ENCODE peak calls at places on chromosomes 4 and X, in ten cellular contexts. One of them, this sample, is unnamed.
A peak's percentile ranks its signal among the peaks of the same experiment; 100 is the strongest.

GRCh38 chr4:152534541-152535231 is 1.2 kb downstream of the FBXW7 start:
- DNase-seq in stimulated activated naive CD8-positive, alpha-beta T cell treated with anti-CD3 and anti-CD28 coated beads, Interleukin-15, Interleukin-2, amounts not matched to agents 100 U/mL and 50 U/mL, for 24 hours: peak; percentile 61
- DNase-seq in progenitor cell of endocrine pancreas: peak; percentile 21
- DNase-seq in PC-3: no peak
- DNase-seq in NCI-H1105 treated with DMSO at 0.1 percent for 48 hours: peak; percentile 1
- DNase-seq in stomach: peak; percentile 54
- DNase-seq in HFFc6: no peak
- DNase-seq in foreskin fibroblast: no peak
- DNase-seq in AG10803: peak; percentile 12
- DNase-seq in putamen: peak; percentile 16
- DNase-seq in this sample: no peak

GRCh38 chrX:16839224-16839851 is 30.8 kb downstream of the RBBP7 start:
- DNase-seq in stimulated activated naive CD8-positive, alpha-beta T cell treated with anti-CD3 and anti-CD28 coated beads, Interleukin-15, Interleukin-2, amounts not matched to agents 100 U/mL and 50 U/mL, for 24 hours: no peak
- DNase-seq in progenitor cell of endocrine pancreas: no peak
- DNase-seq in PC-3: no peak
- DNase-seq in NCI-H1105 treated with DMSO at 0.1 percent for 48 hours: no peak
- DNase-seq in stomach: no peak
- DNase-seq in HFFc6: no peak
- DNase-seq in foreskin fibroblast: no peak
- DNase-seq in AG10803: peak; percentile 18
- DNase-seq in putamen: no peak
- DNase-seq in this sample: no peak

GRCh38 chr4:56271121-56271520 is 116.2 kb downstream of the AASDH start:
- DNase-seq in stimulated activated naive CD8-positive, alpha-beta T cell treated with anti-CD3 and anti-CD28 coated beads, Interleukin-15, Interleukin-2, amounts not matched to agents 100 U/mL and 50 U/mL, for 24 hours: no peak
- DNase-seq in progenitor cell of endocrine pancreas: no peak
- DNase-seq in PC-3: peak; percentile 66
- DNase-seq in NCI-H1105 treated with DMSO at 0.1 percent for 48 hours: no peak
- DNase-seq in stomach: no peak
- DNase-seq in HFFc6: no peak
- DNase-seq in foreskin fibroblast: no peak
- DNase-seq in AG10803: no peak
- DNase-seq in putamen: no peak
- DNase-seq in this sample: no peak

GRCh38 chr4:186068581-186069402 is at the start of gene TLR3:
- DNase-seq in stimulated activated naive CD8-positive, alpha-beta T cell treated with anti-CD3 and anti-CD28 coated beads, Interleukin-15, Interleukin-2, amounts not matched to agents 100 U/mL and 50 U/mL, for 24 hours: no peak
- DNase-seq in progenitor cell of endocrine pancreas: no peak
- DNase-seq in PC-3: peak; percentile 20
- DNase-seq in NCI-H1105 treated with DMSO at 0.1 percent for 48 hours: no peak
- DNase-seq in stomach: no peak
- DNase-seq in HFFc6: peak; percentile 5
- DNase-seq in foreskin fibroblast: peak; percentile 12
- DNase-seq in AG10803: peak; percentile 17
- DNase-seq in putamen: no peak
- DNase-seq in this sample: no peak

GRCh38 chr4:102420563-102421221 is 75.4 kb upstream of the SLC39A8 start:
- DNase-seq in stimulated activated naive CD8-positive, alpha-beta T cell treated with anti-CD3 and anti-CD28 coated beads, Interleukin-15, Interleukin-2, amounts not matched to agents 100 U/mL and 50 U/mL, for 24 hours: no peak
- DNase-seq in progenitor cell of endocrine pancreas: no peak
- DNase-seq in PC-3: peak; percentile 60
- DNase-seq in NCI-H1105 treated with DMSO at 0.1 percent for 48 hours: peak; percentile 9
- DNase-seq in stomach: no peak
- DNase-seq in HFFc6: peak; percentile 40
- DNase-seq in foreskin fibroblast: peak; percentile 29
- DNase-seq in AG10803: peak; percentile 52
- DNase-seq in putamen: no peak
- DNase-seq in this sample: no peak

GRCh38 chr4:145735330-145735638 is 55.3 kb downstream of the C4orf51 start:
- DNase-seq in stimulated activated naive CD8-positive, alpha-beta T cell treated with anti-CD3 and anti-CD28 coated beads, Interleukin-15, Interleukin-2, amounts not matched to agents 100 U/mL and 50 U/mL, for 24 hours: no peak
- DNase-seq in progenitor cell of endocrine pancreas: no peak
- DNase-seq in PC-3: peak; percentile 94
- DNase-seq in NCI-H1105 treated with DMSO at 0.1 percent for 48 hours: no peak
- DNase-seq in stomach: no peak
- DNase-seq in HFFc6: peak; percentile 98
- DNase-seq in foreskin fibroblast: peak; percentile 92
- DNase-seq in AG10803: peak; percentile 98
- DNase-seq in putamen: no peak
- DNase-seq in this sample: peak; percentile 21

GRCh38 chrX:102934624-102935023 is 2.4 kb upstream of the RAB40AL start:
- DNase-seq in stimulated activated naive CD8-positive, alpha-beta T cell treated with anti-CD3 and anti-CD28 coated beads, Interleukin-15, Interleukin-2, amounts not matched to agents 100 U/mL and 50 U/mL, for 24 hours: peak; percentile 22
- DNase-seq in progenitor cell of endocrine pancreas: no peak
- DNase-seq in PC-3: peak; percentile 67
- DNase-seq in NCI-H1105 treated with DMSO at 0.1 percent for 48 hours: peak; percentile 1
- DNase-seq in stomach: peak; percentile 30
- DNase-seq in HFFc6: peak; percentile 31
- DNase-seq in foreskin fibroblast: no peak
- DNase-seq in AG10803: peak; percentile 30
- DNase-seq in putamen: no peak
- DNase-seq in this sample: no peak

GRCh38 chr4:24664956-24665355 is 80.6 kb upstream of the DHX15 start:
- DNase-seq in stimulated activated naive CD8-positive, alpha-beta T cell treated with anti-CD3 and anti-CD28 coated beads, Interleukin-15, Interleukin-2, amounts not matched to agents 100 U/mL and 50 U/mL, for 24 hours: no peak
- DNase-seq in progenitor cell of endocrine pancreas: no peak
- DNase-seq in PC-3: no peak
- DNase-seq in NCI-H1105 treated with DMSO at 0.1 percent for 48 hours: no peak
- DNase-seq in stomach: no peak
- DNase-seq in HFFc6: peak; percentile 2
- DNase-seq in foreskin fibroblast: peak; percentile 14
- DNase-seq in AG10803: peak; percentile 92
- DNase-seq in putamen: peak; percentile 95
- DNase-seq in this sample: no peak

GRCh38 chr4:6333301-6334202 is 63.9 kb downstream of the WFS1 start:
- DNase-seq in stimulated activated naive CD8-positive, alpha-beta T cell treated with anti-CD3 and anti-CD28 coated beads, Interleukin-15, Interleukin-2, amounts not matched to agents 100 U/mL and 50 U/mL, for 24 hours: peak; percentile 37
- DNase-seq in progenitor cell of endocrine pancreas: no peak
- DNase-seq in PC-3: peak; percentile 28
- DNase-seq in NCI-H1105 treated with DMSO at 0.1 percent for 48 hours: no peak
- DNase-seq in stomach: no peak
- DNase-seq in HFFc6: no peak
- DNase-seq in foreskin fibroblast: no peak
- DNase-seq in AG10803: no peak
- DNase-seq in putamen: no peak
- DNase-seq in this sample: no peak

GRCh38 chr4:37928896-37929537 is 31.2 kb upstream of the PTTG2 start:
- DNase-seq in stimulated activated naive CD8-positive, alpha-beta T cell treated with anti-CD3 and anti-CD28 coated beads, Interleukin-15, Interleukin-2, amounts not matched to agents 100 U/mL and 50 U/mL, for 24 hours: no peak
- DNase-seq in progenitor cell of endocrine pancreas: no peak
- DNase-seq in PC-3: no peak
- DNase-seq in NCI-H1105 treated with DMSO at 0.1 percent for 48 hours: no peak
- DNase-seq in stomach: no peak
- DNase-seq in HFFc6: no peak
- DNase-seq in foreskin fibroblast: no peak
- DNase-seq in AG10803: peak; percentile 14
- DNase-seq in putamen: no peak
- DNase-seq in this sample: no peak

GRCh38 chr4:1419708-1420107 is 13.5 kb upstream of the NKX1-1 start:
- DNase-seq in stimulated activated naive CD8-positive, alpha-beta T cell treated with anti-CD3 and anti-CD28 coated beads, Interleukin-15, Interleukin-2, amounts not matched to agents 100 U/mL and 50 U/mL, for 24 hours: no peak
- DNase-seq in progenitor cell of endocrine pancreas: no peak
- DNase-seq in PC-3: no peak
- DNase-seq in NCI-H1105 treated with DMSO at 0.1 percent for 48 hours: no peak
- DNase-seq in stomach: no peak
- DNase-seq in HFFc6: no peak
- DNase-seq in foreskin fibroblast: no peak
- DNase-seq in AG10803: no peak
- DNase-seq in putamen: no peak
- DNase-seq in this sample: no peak

GRCh38 chr4:82718067-82718935 is 80.3 kb downstream of the SCD5 start:
- DNase-seq in stimulated activated naive CD8-positive, alpha-beta T cell treated with anti-CD3 and anti-CD28 coated beads, Interleukin-15, Interleukin-2, amounts not matched to agents 100 U/mL and 50 U/mL, for 24 hours: no peak
- DNase-seq in progenitor cell of endocrine pancreas: no peak
- DNase-seq in PC-3: no peak
- DNase-seq in NCI-H1105 treated with DMSO at 0.1 percent for 48 hours: no peak
- DNase-seq in stomach: no peak
- DNase-seq in HFFc6: no peak
- DNase-seq in foreskin fibroblast: no peak
- DNase-seq in AG10803: peak; percentile 60
- DNase-seq in putamen: no peak
- DNase-seq in this sample: no peak

GRCh38 chr4:70818173-70818856 is 21.4 kb downstream of the GRSF1 start:
- DNase-seq in stimulated activated naive CD8-positive, alpha-beta T cell treated with anti-CD3 and anti-CD28 coated beads, Interleukin-15, Interleukin-2, amounts not matched to agents 100 U/mL and 50 U/mL, for 24 hours: no peak
- DNase-seq in progenitor cell of endocrine pancreas: no peak
- DNase-seq in PC-3: no peak
- DNase-seq in NCI-H1105 treated with DMSO at 0.1 percent for 48 hours: no peak
- DNase-seq in stomach: no peak
- DNase-seq in HFFc6: no peak
- DNase-seq in foreskin fibroblast: no peak
- DNase-seq in AG10803: no peak
- DNase-seq in putamen: no peak
- DNase-seq in this sample: no peak

GRCh38 chr4:26330186-26330787 is 9.5 kb downstream of the RBPJ start:
- DNase-seq in stimulated activated naive CD8-positive, alpha-beta T cell treated with anti-CD3 and anti-CD28 coated beads, Interleukin-15, Interleukin-2, amounts not matched to agents 100 U/mL and 50 U/mL, for 24 hours: no peak
- DNase-seq in progenitor cell of endocrine pancreas: no peak
- DNase-seq in PC-3: peak; percentile 75
- DNase-seq in NCI-H1105 treated with DMSO at 0.1 percent for 48 hours: peak; percentile 46
- DNase-seq in stomach: no peak
- DNase-seq in HFFc6: peak; percentile 67
- DNase-seq in foreskin fibroblast: no peak
- DNase-seq in AG10803: peak; percentile 65
- DNase-seq in putamen: no peak
- DNase-seq in this sample: peak; percentile 44

GRCh38 chr4:2125023-2125422 is 65.9 kb downstream of the NAT8L start:
- DNase-seq in stimulated activated naive CD8-positive, alpha-beta T cell treated with anti-CD3 and anti-CD28 coated beads, Interleukin-15, Interleukin-2, amounts not matched to agents 100 U/mL and 50 U/mL, for 24 hours: no peak
- DNase-seq in progenitor cell of endocrine pancreas: no peak
- DNase-seq in PC-3: no peak
- DNase-seq in NCI-H1105 treated with DMSO at 0.1 percent for 48 hours: no peak
- DNase-seq in stomach: no peak
- DNase-seq in HFFc6: no peak
- DNase-seq in foreskin fibroblast: no peak
- DNase-seq in AG10803: no peak
- DNase-seq in putamen: no peak
- DNase-seq in this sample: no peak

GRCh38 chrX:42746606-42747005 is 31.4 kb downstream of the PPP1R2C start:
- DNase-seq in stimulated activated naive CD8-positive, alpha-beta T cell treated with anti-CD3 and anti-CD28 coated beads, Interleukin-15, Interleukin-2, amounts not matched to agents 100 U/mL and 50 U/mL, for 24 hours: no peak
- DNase-seq in progenitor cell of endocrine pancreas: no peak
- DNase-seq in PC-3: no peak
- DNase-seq in NCI-H1105 treated with DMSO at 0.1 percent for 48 hours: no peak
- DNase-seq in stomach: no peak
- DNase-seq in HFFc6: no peak
- DNase-seq in foreskin fibroblast: peak; percentile 67
- DNase-seq in AG10803: peak; percentile 91
- DNase-seq in putamen: no peak
- DNase-seq in this sample: no peak

GRCh38 chr4:47287735-47288134 is 175.8 kb downstream of the COMMD8 start:
- DNase-seq in stimulated activated naive CD8-positive, alpha-beta T cell treated with anti-CD3 and anti-CD28 coated beads, Interleukin-15, Interleukin-2, amounts not matched to agents 100 U/mL and 50 U/mL, for 24 hours: no peak
- DNase-seq in progenitor cell of endocrine pancreas: no peak
- DNase-seq in PC-3: peak; percentile 5
- DNase-seq in NCI-H1105 treated with DMSO at 0.1 percent for 48 hours: no peak
- DNase-seq in stomach: no peak
- DNase-seq in HFFc6: peak; percentile 36
- DNase-seq in foreskin fibroblast: peak; percentile 12
- DNase-seq in AG10803: peak; percentile 1
- DNase-seq in putamen: no peak
- DNase-seq in this sample: no peak

GRCh38 chrX:154458116-154458953 is at the start of gene PLXNA3:
- DNase-seq in stimulated activated naive CD8-positive, alpha-beta T cell treated with anti-CD3 and anti-CD28 coated beads, Interleukin-15, Interleukin-2, amounts not matched to agents 100 U/mL and 50 U/mL, for 24 hours: peak; percentile 74
- DNase-seq in progenitor cell of endocrine pancreas: peak; percentile 51
- DNase-seq in PC-3: peak; percentile 46
- DNase-seq in NCI-H1105 treated with DMSO at 0.1 percent for 48 hours: peak; percentile 52
- DNase-seq in stomach: peak; percentile 39
- DNase-seq in HFFc6: no peak
- DNase-seq in foreskin fibroblast: no peak
- DNase-seq in AG10803: peak; percentile 31
- DNase-seq in putamen: no peak
- DNase-seq in this sample: no peak

GRCh38 chr4:73028621-73029020 is 40.9 kb downstream of the COX18 start:
- DNase-seq in stimulated activated naive CD8-positive, alpha-beta T cell treated with anti-CD3 and anti-CD28 coated beads, Interleukin-15, Interleukin-2, amounts not matched to agents 100 U/mL and 50 U/mL, for 24 hours: no peak
- DNase-seq in progenitor cell of endocrine pancreas: no peak
- DNase-seq in PC-3: no peak
- DNase-seq in NCI-H1105 treated with DMSO at 0.1 percent for 48 hours: no peak
- DNase-seq in stomach: no peak
- DNase-seq in HFFc6: no peak
- DNase-seq in foreskin fibroblast: no peak
- DNase-seq in AG10803: no peak
- DNase-seq in putamen: no peak
- DNase-seq in this sample: no peak

This sample was measured in prostate gland.